ENCODE peak calls at places on chromosome 18, in six cellular contexts. One of them, this sample, is unnamed.

GRCh38 chr18:78735131-78736014 is 244.2 kb upstream of the SALL3 start:
- DNase-seq in A172: no peak
- DNase-seq in stimulated activated CD4-positive, alpha-beta T cell treated with anti-CD3 and anti-CD28 coated beads, Interleukin-4, amount 100 ng/mL, for 24 hours: no peak
- DNase-seq in tibial artery: peak; percentile 57
- DNase-seq in cardiac muscle cell: no peak
- DNase-seq in T-helper 1 cell: no peak
- DNase-seq in this sample: no peak

GRCh38 chr18:25275414-25276001 is 76.5 kb downstream of the ZNF521 start:
- DNase-seq in A172: no peak
- DNase-seq in stimulated activated CD4-positive, alpha-beta T cell treated with anti-CD3 and anti-CD28 coated beads, Interleukin-4, amount 100 ng/mL, for 24 hours: no peak
- DNase-seq in tibial artery: no peak
- DNase-seq in cardiac muscle cell: no peak
- DNase-seq in T-helper 1 cell: no peak
- DNase-seq in this sample: no peak

GRCh38 chr18:76231402-76231801 is 263.6 kb downstream of the ZNF516 start:
- DNase-seq in A172: no peak
- DNase-seq in stimulated activated CD4-positive, alpha-beta T cell treated with anti-CD3 and anti-CD28 coated beads, Interleukin-4, amount 100 ng/mL, for 24 hours: no peak
- DNase-seq in tibial artery: no peak
- DNase-seq in cardiac muscle cell: no peak
- DNase-seq in T-helper 1 cell: no peak
- DNase-seq in this sample: no peak

GRCh38 chr18:54147439-54147838 is 77.0 kb downstream of the MBD2 start:
- DNase-seq in A172: no peak
- DNase-seq in stimulated activated CD4-positive, alpha-beta T cell treated with anti-CD3 and anti-CD28 coated beads, Interleukin-4, amount 100 ng/mL, for 24 hours: peak; percentile 45
- DNase-seq in tibial artery: no peak
- DNase-seq in cardiac muscle cell: no peak
- DNase-seq in T-helper 1 cell: no peak
- DNase-seq in this sample: peak; percentile 73

GRCh38 chr18:62505669-62506494 is 16.9 kb upstream of the ZCCHC2 start:
- DNase-seq in A172: no peak
- DNase-seq in stimulated activated CD4-positive, alpha-beta T cell treated with anti-CD3 and anti-CD28 coated beads, Interleukin-4, amount 100 ng/mL, for 24 hours: peak; percentile 42
- DNase-seq in tibial artery: no peak
- DNase-seq in cardiac muscle cell: no peak
- DNase-seq in T-helper 1 cell: no peak
- DNase-seq in this sample: peak; percentile 63

GRCh38 chr18:7579176-7579922 is 12.2 kb downstream of the PTPRM start:
- DNase-seq in A172: no peak
- DNase-seq in stimulated activated CD4-positive, alpha-beta T cell treated with anti-CD3 and anti-CD28 coated beads, Interleukin-4, amount 100 ng/mL, for 24 hours: no peak
- DNase-seq in tibial artery: no peak
- DNase-seq in cardiac muscle cell: no peak
- DNase-seq in T-helper 1 cell: no peak
- DNase-seq in this sample: no peak

GRCh38 chr18:57837917-57838548 is 34.9 kb upstream of the ATP8B1 start:
- DNase-seq in A172: no peak
- DNase-seq in stimulated activated CD4-positive, alpha-beta T cell treated with anti-CD3 and anti-CD28 coated beads, Interleukin-4, amount 100 ng/mL, for 24 hours: peak; percentile 67
- DNase-seq in tibial artery: no peak
- DNase-seq in cardiac muscle cell: peak; percentile 54
- DNase-seq in T-helper 1 cell: no peak
- DNase-seq in this sample: peak; percentile 77

GRCh38 chr18:62460851-62461300 is 61.9 kb upstream of the ZCCHC2 start:
- DNase-seq in A172: no peak
- DNase-seq in stimulated activated CD4-positive, alpha-beta T cell treated with anti-CD3 and anti-CD28 coated beads, Interleukin-4, amount 100 ng/mL, for 24 hours: no peak
- DNase-seq in tibial artery: no peak
- DNase-seq in cardiac muscle cell: peak; percentile 72
- DNase-seq in T-helper 1 cell: no peak
- DNase-seq in this sample: no peak

GRCh38 chr18:57780318-57781127 is 22.6 kb downstream of the ATP8B1 start:
- DNase-seq in A172: peak; percentile 84
- DNase-seq in stimulated activated CD4-positive, alpha-beta T cell treated with anti-CD3 and anti-CD28 coated beads, Interleukin-4, amount 100 ng/mL, for 24 hours: no peak
- DNase-seq in tibial artery: no peak
- DNase-seq in cardiac muscle cell: peak; percentile 88
- DNase-seq in T-helper 1 cell: no peak
- DNase-seq in this sample: no peak

GRCh38 chr18:61209802-61210201 is 123.4 kb upstream of the CDH20 start:
- DNase-seq in A172: no peak
- DNase-seq in stimulated activated CD4-positive, alpha-beta T cell treated with anti-CD3 and anti-CD28 coated beads, Interleukin-4, amount 100 ng/mL, for 24 hours: no peak
- DNase-seq in tibial artery: peak; percentile 74
- DNase-seq in cardiac muscle cell: no peak
- DNase-seq in T-helper 1 cell: no peak
- DNase-seq in this sample: no peak

GRCh38 chr18:79599503-79599931 is 80.1 kb upstream of the CTDP1 start:
- DNase-seq in A172: peak; percentile 42
- DNase-seq in stimulated activated CD4-positive, alpha-beta T cell treated with anti-CD3 and anti-CD28 coated beads, Interleukin-4, amount 100 ng/mL, for 24 hours: no peak
- DNase-seq in tibial artery: peak; percentile 53
- DNase-seq in cardiac muscle cell: no peak
- DNase-seq in T-helper 1 cell: no peak
- DNase-seq in this sample: no peak

GRCh38 chr18:45361148-45361851 is 254.0 kb upstream of the SLC14A2 start:
- DNase-seq in A172: no peak
- DNase-seq in stimulated activated CD4-positive, alpha-beta T cell treated with anti-CD3 and anti-CD28 coated beads, Interleukin-4, amount 100 ng/mL, for 24 hours: no peak
- DNase-seq in tibial artery: no peak
- DNase-seq in cardiac muscle cell: no peak
- DNase-seq in T-helper 1 cell: no peak
- DNase-seq in this sample: no peak

GRCh38 chr18:35334821-35335220 is 9.4 kb downstream of the ZNF24 start:
- DNase-seq in A172: no peak
- DNase-seq in stimulated activated CD4-positive, alpha-beta T cell treated with anti-CD3 and anti-CD28 coated beads, Interleukin-4, amount 100 ng/mL, for 24 hours: no peak
- DNase-seq in tibial artery: no peak
- DNase-seq in cardiac muscle cell: peak; percentile 30
- DNase-seq in T-helper 1 cell: no peak
- DNase-seq in this sample: no peak

GRCh38 chr18:55484773-55485172 is 103.2 kb downstream of the TCF4 start:
- DNase-seq in A172: no peak
- DNase-seq in stimulated activated CD4-positive, alpha-beta T cell treated with anti-CD3 and anti-CD28 coated beads, Interleukin-4, amount 100 ng/mL, for 24 hours: no peak
- DNase-seq in tibial artery: no peak
- DNase-seq in cardiac muscle cell: no peak
- DNase-seq in T-helper 1 cell: no peak
- DNase-seq in this sample: no peak

GRCh38 chr18:45384137-45384998 is 230.9 kb upstream of the SLC14A2 start:
- DNase-seq in A172: peak; percentile 23
- DNase-seq in stimulated activated CD4-positive, alpha-beta T cell treated with anti-CD3 and anti-CD28 coated beads, Interleukin-4, amount 100 ng/mL, for 24 hours: peak; percentile 51
- DNase-seq in tibial artery: no peak
- DNase-seq in cardiac muscle cell: peak; percentile 60
- DNase-seq in T-helper 1 cell: no peak
- DNase-seq in this sample: peak; percentile 59

GRCh38 chr18:49250819-49251388 is 209.5 kb downstream of the DYM start:
- DNase-seq in A172: peak; percentile 1
- DNase-seq in stimulated activated CD4-positive, alpha-beta T cell treated with anti-CD3 and anti-CD28 coated beads, Interleukin-4, amount 100 ng/mL, for 24 hours: no peak
- DNase-seq in tibial artery: no peak
- DNase-seq in cardiac muscle cell: peak; percentile 65
- DNase-seq in T-helper 1 cell: no peak
- DNase-seq in this sample: no peak

GRCh38 chr18:2883137-2883671 is 36.4 kb downstream of the EMILIN2 start:
- DNase-seq in A172: no peak
- DNase-seq in stimulated activated CD4-positive, alpha-beta T cell treated with anti-CD3 and anti-CD28 coated beads, Interleukin-4, amount 100 ng/mL, for 24 hours: peak; percentile 40
- DNase-seq in tibial artery: no peak
- DNase-seq in cardiac muscle cell: peak; percentile 41
- DNase-seq in T-helper 1 cell: no peak
- DNase-seq in this sample: peak; percentile 76

GRCh38 chr18:27214831-27215230 is 29.7 kb upstream of the CHST9 start:
- DNase-seq in A172: no peak
- DNase-seq in stimulated activated CD4-positive, alpha-beta T cell treated with anti-CD3 and anti-CD28 coated beads, Interleukin-4, amount 100 ng/mL, for 24 hours: no peak
- DNase-seq in tibial artery: no peak
- DNase-seq in cardiac muscle cell: no peak
- DNase-seq in T-helper 1 cell: no peak
- DNase-seq in this sample: no peak

GRCh38 chr18:26436176-26437031 is 111.9 kb downstream of the KCTD1 start:
- DNase-seq in A172: peak; percentile 62
- DNase-seq in stimulated activated CD4-positive, alpha-beta T cell treated with anti-CD3 and anti-CD28 coated beads, Interleukin-4, amount 100 ng/mL, for 24 hours: no peak
- DNase-seq in tibial artery: no peak
- DNase-seq in cardiac muscle cell: peak; percentile 80
- DNase-seq in T-helper 1 cell: no peak
- DNase-seq in this sample: no peak

GRCh38 chr18:55522011-55522410 is 66.0 kb downstream of the TCF4 start:
- DNase-seq in A172: no peak
- DNase-seq in stimulated activated CD4-positive, alpha-beta T cell treated with anti-CD3 and anti-CD28 coated beads, Interleukin-4, amount 100 ng/mL, for 24 hours: no peak
- DNase-seq in tibial artery: no peak
- DNase-seq in cardiac muscle cell: peak; percentile 38
- DNase-seq in T-helper 1 cell: no peak
- DNase-seq in this sample: peak; percentile 35

GRCh38 chr18:45009766-45010165 is 329.1 kb downstream of the SETBP1 start:
- DNase-seq in A172: no peak
- DNase-seq in stimulated activated CD4-positive, alpha-beta T cell treated with anti-CD3 and anti-CD28 coated beads, Interleukin-4, amount 100 ng/mL, for 24 hours: no peak
- DNase-seq in tibial artery: no peak
- DNase-seq in cardiac muscle cell: no peak
- DNase-seq in T-helper 1 cell: no peak
- DNase-seq in this sample: no peak

GRCh38 chr18:33495278-33495677 is 54.8 kb upstream of the CCDC178 start:
- DNase-seq in A172: no peak
- DNase-seq in stimulated activated CD4-positive, alpha-beta T cell treated with anti-CD3 and anti-CD28 coated beads, Interleukin-4, amount 100 ng/mL, for 24 hours: no peak
- DNase-seq in tibial artery: no peak
- DNase-seq in cardiac muscle cell: peak; percentile 52
- DNase-seq in T-helper 1 cell: no peak
- DNase-seq in this sample: no peak

GRCh38 chr18:706438-706837 is 6.0 kb downstream of the ENOSF1 start:
- DNase-seq in A172: no peak
- DNase-seq in stimulated activated CD4-positive, alpha-beta T cell treated with anti-CD3 and anti-CD28 coated beads, Interleukin-4, amount 100 ng/mL, for 24 hours: no peak
- DNase-seq in tibial artery: no peak
- DNase-seq in cardiac muscle cell: no peak
- DNase-seq in T-helper 1 cell: no peak
- DNase-seq in this sample: no peak

GRCh38 chr18:23943104-23943503 is 71.5 kb upstream of the TTC39C start:
- DNase-seq in A172: no peak
- DNase-seq in stimulated activated CD4-positive, alpha-beta T cell treated with anti-CD3 and anti-CD28 coated beads, Interleukin-4, amount 100 ng/mL, for 24 hours: peak; percentile 57
- DNase-seq in tibial artery: no peak
- DNase-seq in cardiac muscle cell: no peak
- DNase-seq in T-helper 1 cell: no peak
- DNase-seq in this sample: peak; percentile 69

GRCh38 chr18:41391616-41392610 is 563.1 kb upstream of the PIK3C3 start:
- DNase-seq in A172: peak; percentile 68
- DNase-seq in stimulated activated CD4-positive, alpha-beta T cell treated with anti-CD3 and anti-CD28 coated beads, Interleukin-4, amount 100 ng/mL, for 24 hours: no peak
- DNase-seq in tibial artery: no peak
- DNase-seq in cardiac muscle cell: peak; percentile 85
- DNase-seq in T-helper 1 cell: no peak
- DNase-seq in this sample: no peak

GRCh38 chr18:53361044-53361443 is 863.4 kb downstream of the MBD2 start:
- DNase-seq in A172: no peak
- DNase-seq in stimulated activated CD4-positive, alpha-beta T cell treated with anti-CD3 and anti-CD28 coated beads, Interleukin-4, amount 100 ng/mL, for 24 hours: no peak
- DNase-seq in tibial artery: no peak
- DNase-seq in cardiac muscle cell: no peak
- DNase-seq in T-helper 1 cell: no peak
- DNase-seq in this sample: no peak

GRCh38 chr18:43830905-43831304 is 553.6 kb upstream of the SYT4 start:
- DNase-seq in A172: no peak
- DNase-seq in stimulated activated CD4-positive, alpha-beta T cell treated with anti-CD3 and anti-CD28 coated beads, Interleukin-4, amount 100 ng/mL, for 24 hours: no peak
- DNase-seq in tibial artery: no peak
- DNase-seq in cardiac muscle cell: no peak
- DNase-seq in T-helper 1 cell: no peak
- DNase-seq in this sample: no peak

GRCh38 chr18:11871501-11871900 is 20.3 kb downstream of the CHMP1B start:
- DNase-seq in A172: no peak
- DNase-seq in stimulated activated CD4-positive, alpha-beta T cell treated with anti-CD3 and anti-CD28 coated beads, Interleukin-4, amount 100 ng/mL, for 24 hours: no peak
- DNase-seq in tibial artery: no peak
- DNase-seq in cardiac muscle cell: no peak
- DNase-seq in T-helper 1 cell: no peak
- DNase-seq in this sample: no peak

GRCh38 chr18:69992776-69993175 is 45.1 kb upstream of the CD226 start:
- DNase-seq in A172: no peak
- DNase-seq in stimulated activated CD4-positive, alpha-beta T cell treated with anti-CD3 and anti-CD28 coated beads, Interleukin-4, amount 100 ng/mL, for 24 hours: no peak
- DNase-seq in tibial artery: no peak
- DNase-seq in cardiac muscle cell: no peak
- DNase-seq in T-helper 1 cell: no peak
- DNase-seq in this sample: no peak

GRCh38 chr18:74395006-74395405 is 62.1 kb downstream of the DIPK1C start:
- DNase-seq in A172: no peak
- DNase-seq in stimulated activated CD4-positive, alpha-beta T cell treated with anti-CD3 and anti-CD28 coated beads, Interleukin-4, amount 100 ng/mL, for 24 hours: no peak
- DNase-seq in tibial artery: no peak
- DNase-seq in cardiac muscle cell: no peak
- DNase-seq in T-helper 1 cell: no peak
- DNase-seq in this sample: no peak

GRCh38 chr18:34222396-34223163 is 2.1 kb downstream of the NOL4 start:
- DNase-seq in A172: no peak
- DNase-seq in stimulated activated CD4-positive, alpha-beta T cell treated with anti-CD3 and anti-CD28 coated beads, Interleukin-4, amount 100 ng/mL, for 24 hours: no peak
- DNase-seq in tibial artery: no peak
- DNase-seq in cardiac muscle cell: no peak
- DNase-seq in T-helper 1 cell: no peak
- DNase-seq in this sample: no peak

GRCh38 chr18:79516441-79516931 is 120.8 kb downstream of the NFATC1 start:
- DNase-seq in A172: no peak
- DNase-seq in stimulated activated CD4-positive, alpha-beta T cell treated with anti-CD3 and anti-CD28 coated beads, Interleukin-4, amount 100 ng/mL, for 24 hours: no peak
- DNase-seq in tibial artery: peak; percentile 28
- DNase-seq in cardiac muscle cell: no peak
- DNase-seq in T-helper 1 cell: no peak
- DNase-seq in this sample: peak; percentile 30

GRCh38 chr18:23237524-23238151 is 102.4 kb downstream of the CABLES1 start:
- DNase-seq in A172: no peak
- DNase-seq in stimulated activated CD4-positive, alpha-beta T cell treated with anti-CD3 and anti-CD28 coated beads, Interleukin-4, amount 100 ng/mL, for 24 hours: peak; percentile 55
- DNase-seq in tibial artery: peak; percentile 83
- DNase-seq in cardiac muscle cell: peak; percentile 69
- DNase-seq in T-helper 1 cell: no peak
- DNase-seq in this sample: peak; percentile 63

GRCh38 chr18:56799756-56800155 is 148.6 kb downstream of the WDR7 start:
- DNase-seq in A172: no peak
- DNase-seq in stimulated activated CD4-positive, alpha-beta T cell treated with anti-CD3 and anti-CD28 coated beads, Interleukin-4, amount 100 ng/mL, for 24 hours: no peak
- DNase-seq in tibial artery: no peak
- DNase-seq in cardiac muscle cell: peak; percentile 2
- DNase-seq in T-helper 1 cell: no peak
- DNase-seq in this sample: no peak

GRCh38 chr18:34649072-34649471 is 61.0 kb upstream of the DTNA start:
- DNase-seq in A172: no peak
- DNase-seq in stimulated activated CD4-positive, alpha-beta T cell treated with anti-CD3 and anti-CD28 coated beads, Interleukin-4, amount 100 ng/mL, for 24 hours: no peak
- DNase-seq in tibial artery: no peak
- DNase-seq in cardiac muscle cell: peak; percentile 9
- DNase-seq in T-helper 1 cell: no peak
- DNase-seq in this sample: no peak

GRCh38 chr18:21063011-21063410 is 48.6 kb downstream of the ROCK1 start:
- DNase-seq in A172: no peak
- DNase-seq in stimulated activated CD4-positive, alpha-beta T cell treated with anti-CD3 and anti-CD28 coated beads, Interleukin-4, amount 100 ng/mL, for 24 hours: no peak
- DNase-seq in tibial artery: no peak
- DNase-seq in cardiac muscle cell: no peak
- DNase-seq in T-helper 1 cell: no peak
- DNase-seq in this sample: no peak

GRCh38 chr18:47936975-47937374 is 6.5 kb upstream of the SMAD2 start:
- DNase-seq in A172: no peak
- DNase-seq in stimulated activated CD4-positive, alpha-beta T cell treated with anti-CD3 and anti-CD28 coated beads, Interleukin-4, amount 100 ng/mL, for 24 hours: no peak
- DNase-seq in tibial artery: no peak
- DNase-seq in cardiac muscle cell: no peak
- DNase-seq in T-helper 1 cell: no peak
- DNase-seq in this sample: no peak

GRCh38 chr18:22282311-22283235 is 113.2 kb downstream of the GATA6 start:
- DNase-seq in A172: peak; percentile 92
- DNase-seq in stimulated activated CD4-positive, alpha-beta T cell treated with anti-CD3 and anti-CD28 coated beads, Interleukin-4, amount 100 ng/mL, for 24 hours: no peak
- DNase-seq in tibial artery: no peak
- DNase-seq in cardiac muscle cell: peak; percentile 97
- DNase-seq in T-helper 1 cell: no peak
- DNase-seq in this sample: no peak

This sample was measured in activated naive CD4-positive, alpha-beta T cell treated with anti-CD3 and anti-CD28 coated beads for 36 hours.